ENCODE peak calls at places on chromosomes 2 and 18, in nine cellular contexts. B is right lobe of liver; X is A549; V is astrocyte of the spinal cord; A is CD4-positive, alpha-beta T cell; W is brain microvascular endothelial cell; O is AG04450; G is pancreas; K is GM10248. M is an unnamed sample.

GRCh38 chr2:43343573-43344304 is 117.3 kb upstream of the ZFP36L2 start:
- DNase-seq in B (peak; percentile 54), X (no peak), V (peak; percentile 94), A (no peak), W (peak; percentile 92), O (peak; percentile 85), G (peak; percentile 67), K (no peak), M (no peak)

GRCh38 chr18:23966909-23967308 is 47.6 kb upstream of the TTC39C start:
- DNase-seq in B (no peak), X (no peak), V (no peak), A (no peak), W (no peak), O (no peak), G (peak; percentile 26), K (no peak), M (no peak)

GRCh38 chr2:138504546-138505239 is 3.1 kb downstream of the SPOPL start:
- DNase-seq in B (no peak), X (no peak), V (no peak), A (no peak), W (no peak), O (no peak), G (no peak), K (peak; percentile 43), M (no peak)

GRCh38 chr2:187783446-187783845 is 229.2 kb upstream of the TFPI start:
- DNase-seq in B (no peak), X (peak; percentile 4), V (no peak), A (no peak), W (peak; percentile 10), O (no peak), G (no peak), K (no peak), M (no peak)

GRCh38 chr18:10798727-10799435 is 273.1 kb downstream of the NAPG start:
- DNase-seq in B (no peak), X (peak; percentile 63), V (peak; percentile 10), A (no peak), W (peak; percentile 71), O (no peak), G (peak; percentile 32), K (no peak), M (no peak)

GRCh38 chr2:234257859-234258561 is 207.5 kb downstream of the SPP2 start:
- DNase-seq in B (peak; percentile 42), X (peak; percentile 97), V (peak; percentile 99), A (no peak), W (peak; percentile 99), O (peak; percentile 89), G (peak; percentile 35), K (no peak), M (peak; percentile 56)

GRCh38 chr18:67265464-67266245 is 250.9 kb downstream of the DSEL start:
- DNase-seq in B (no peak), X (no peak), V (peak; percentile 94), A (no peak), W (peak; percentile 43), O (no peak), G (no peak), K (no peak), M (no peak)

GRCh38 chr18:72104851-72105250 is 439.3 kb downstream of the CBLN2 start:
- DNase-seq in B (no peak), X (no peak), V (no peak), A (no peak), W (no peak), O (no peak), G (no peak), K (no peak), M (no peak)

GRCh38 chr2:118808429-118808809 is 39.0 kb downstream of the EN1 start:
- DNase-seq in B (no peak), X (no peak), V (no peak), A (no peak), W (no peak), O (no peak), G (no peak), K (no peak), M (no peak)

GRCh38 chr18:25921677-25922421 is 168.6 kb downstream of the SS18 start:
- DNase-seq in B (no peak), X (peak; percentile 66), V (no peak), A (peak; percentile 3), W (peak; percentile 22), O (no peak), G (peak; percentile 7), K (peak; percentile 76), M (no peak)

GRCh38 chr2:73984203-73984921 is at the start of gene TET3:
- DNase-seq in B (peak; percentile 58), X (peak; percentile 34), V (no peak), A (peak; percentile 49), W (no peak), O (no peak), G (peak; percentile 57), K (peak; percentile 77), M (peak; percentile 74)

GRCh38 chr2:202108345-202108744 is 35.3 kb downstream of the KIAA2012 start:
- DNase-seq in B (no peak), X (no peak), V (no peak), A (no peak), W (no peak), O (no peak), G (no peak), K (no peak), M (no peak)

GRCh38 chr2:202101049-202101579 is 28.1 kb downstream of the KIAA2012 start:
- DNase-seq in B (no peak), X (no peak), V (no peak), A (no peak), W (no peak), O (no peak), G (no peak), K (no peak), M (no peak)

GRCh38 chr2:202105025-202105424 is 32.0 kb downstream of the KIAA2012 start:
- DNase-seq in B (no peak), X (no peak), V (no peak), A (no peak), W (no peak), O (no peak), G (no peak), K (no peak), M (no peak)

GRCh38 chr2:202102425-202103005 is 29.5 kb downstream of the KIAA2012 start:
- DNase-seq in B (no peak), X (no peak), V (no peak), A (no peak), W (no peak), O (no peak), G (no peak), K (no peak), M (no peak)

GRCh38 chr2:202104286-202104870 is 31.3 kb downstream of the KIAA2012 start:
- DNase-seq in B (peak; percentile 71), X (peak; percentile 65), V (peak; percentile 40), A (no peak), W (peak; percentile 65), O (no peak), G (no peak), K (peak; percentile 43), M (no peak)
- TF ChIP-seq CTCF in B (peak; percentile 69), X (peak; percentile 76), V (peak; percentile 73), A (no peak), W (peak; percentile 96), O (peak; percentile 81), G (no peak), K (peak; percentile 77), M (peak; percentile 14)

DNA sequence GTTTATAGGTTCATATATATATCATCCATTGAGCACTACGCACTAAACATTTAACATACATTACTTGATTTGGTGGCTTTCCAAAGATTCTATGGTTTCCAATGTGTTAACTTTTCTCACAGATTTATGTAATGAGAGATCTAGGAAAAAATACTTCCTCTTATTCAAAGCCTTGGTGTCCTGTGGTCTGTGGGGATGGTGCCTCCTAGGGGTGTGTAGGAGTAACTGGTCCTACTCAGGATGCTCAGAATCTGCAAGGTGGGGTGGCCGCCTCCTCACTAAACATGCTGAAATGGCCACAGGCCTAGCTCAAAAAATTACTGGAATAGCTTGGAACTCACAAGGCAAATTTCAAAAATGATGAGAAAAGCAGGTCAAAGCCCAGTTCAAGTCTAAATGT is 11.6 kb downstream of the GPR55 start:
- DNase-seq in B (no peak), X (peak; percentile 46), V (no peak), A (no peak), W (no peak), O (no peak), G (no peak), K (no peak), M (no peak)
- TF ChIP-seq CTCF in B (peak; percentile 25), X (no peak), V (peak; percentile 37), A (peak; percentile 48), W (peak; percentile 51), O (peak; percentile 33), G (no peak), K (peak; percentile 33), M (peak; percentile 42)

GRCh38 chr2:235641333-235641732 is 147.5 kb downstream of the AGAP1 start:
- DNase-seq in B (no peak), X (no peak), V (no peak), A (no peak), W (no peak), O (no peak), G (no peak), K (no peak), M (no peak)

GRCh38 chr2:235641956-235642355 is 148.1 kb downstream of the AGAP1 start:
- DNase-seq in B (no peak), X (no peak), V (no peak), A (no peak), W (no peak), O (no peak), G (no peak), K (no peak), M (no peak)

GRCh38 chr2:235642446-235643107 is 148.7 kb downstream of the AGAP1 start:
- DNase-seq in B (no peak), X (no peak), V (peak; percentile 58), A (no peak), W (peak; percentile 60), O (no peak), G (no peak), K (no peak), M (no peak)

GRCh38 chr2:235643680-235644117 is 149.9 kb downstream of the AGAP1 start:
- DNase-seq in B (no peak), X (no peak), V (no peak), A (no peak), W (no peak), O (no peak), G (no peak), K (no peak), M (no peak)

GRCh38 chr2:235644191-235644590 is 150.3 kb downstream of the AGAP1 start:
- DNase-seq in B (no peak), X (no peak), V (no peak), A (no peak), W (no peak), O (no peak), G (no peak), K (no peak), M (no peak)
- TF ChIP-seq CTCF in B (no peak), X (no peak), V (no peak), A (no peak), W (no peak), O (no peak), G (no peak), K (no peak), M (no peak)

DNA sequence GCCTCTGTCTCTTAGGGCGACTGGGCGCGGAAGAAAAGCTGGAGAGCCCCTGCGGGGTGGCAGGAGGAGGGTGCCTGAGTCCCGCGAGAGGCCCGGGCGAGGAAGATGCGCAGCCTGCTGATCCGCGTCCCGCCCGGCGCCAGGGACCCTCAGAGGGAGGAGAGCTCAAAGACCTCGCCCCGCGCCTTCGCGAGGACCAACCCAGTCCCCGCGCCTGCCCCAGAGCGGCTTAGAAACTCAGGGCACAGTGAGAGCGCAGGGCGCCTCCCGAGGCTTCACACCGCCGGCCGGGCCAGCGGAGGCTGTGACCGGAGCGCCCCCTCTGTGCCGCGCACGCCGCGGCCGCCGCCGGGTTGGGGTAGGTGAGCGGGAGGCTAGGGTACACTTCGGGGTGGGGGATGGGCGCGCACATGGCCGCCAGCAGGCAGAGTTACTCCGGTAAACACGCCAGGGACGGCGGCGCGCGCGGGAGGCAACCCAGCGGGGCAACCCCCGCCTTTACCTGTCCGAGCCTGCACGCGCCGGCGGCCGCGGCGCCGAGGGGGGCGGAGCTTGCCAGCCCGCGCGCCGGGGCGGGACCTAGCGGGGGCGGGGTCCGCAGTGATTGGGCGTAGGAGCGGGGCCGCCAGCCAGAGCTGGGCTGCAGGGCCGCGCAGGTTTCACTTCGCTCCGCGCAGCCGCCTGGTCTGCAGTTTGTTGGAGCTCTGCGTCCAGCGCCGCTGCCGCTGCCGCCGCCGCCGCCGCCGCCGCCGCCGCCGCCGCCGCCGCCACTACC is at the start of gene BCL2L11:
- DNase-seq in B (peak; percentile 96), X (peak; percentile 94), V (peak; percentile 90), A (peak; percentile 82), W (peak; percentile 80), O (peak; percentile 70), G (peak; percentile 93), K (peak; percentile 90), M (peak; percentile 97)
- TF ChIP-seq CTCF in B (peak; percentile 19), X (peak; percentile 42), V (no peak), A (no peak), W (no peak), O (peak; percentile 9), G (no peak), K (peak; percentile 37), M (no peak)